ENCODE peak calls at places on chromosomes 2 and 18, in four cellular contexts. One of them, this sample, is unnamed.
A peak's percentile ranks its signal among the peaks of the same experiment; 100 is the strongest.

GRCh38 chr2:235170016-235170415 is 218.2 kb downstream of the SH3BP4 start:
- DNase-seq in H9: no peak
- DNase-seq in neuronal stem cell: no peak
- DNase-seq in IMR-90: peak; percentile 43
- DNase-seq in this sample: no peak

GRCh38 chr18:23498877-23499570 is 4.3 kb upstream of the RMC1 start:
- DNase-seq in H9: peak; percentile 79
- DNase-seq in neuronal stem cell: no peak
- DNase-seq in IMR-90: peak; percentile 74
- DNase-seq in this sample: peak; percentile 85

GRCh38 chr2:141946016-141946415 is 184.8 kb downstream of the LRP1B start:
- DNase-seq in H9: no peak
- DNase-seq in neuronal stem cell: no peak
- DNase-seq in IMR-90: no peak
- DNase-seq in this sample: peak; percentile 57

GRCh38 chr18:57839942-57840381 is 36.8 kb upstream of the ATP8B1 start:
- DNase-seq in H9: no peak
- DNase-seq in neuronal stem cell: no peak
- DNase-seq in IMR-90: peak; percentile 92
- DNase-seq in this sample: no peak

GRCh38 chr2:54638774-54639187 is 84.7 kb upstream of the EML6 start:
- DNase-seq in H9: no peak
- DNase-seq in neuronal stem cell: no peak
- DNase-seq in IMR-90: peak; percentile 29
- DNase-seq in this sample: no peak

GRCh38 chr18:29840101-29840500 is 1202.4 kb downstream of the DSC3 start:
- DNase-seq in H9: no peak
- DNase-seq in neuronal stem cell: no peak
- DNase-seq in IMR-90: peak; percentile 67
- DNase-seq in this sample: peak; percentile 65

GRCh38 chr2:192307530-192307929 is 112.8 kb upstream of the TMEFF2 start:
- DNase-seq in H9: no peak
- DNase-seq in neuronal stem cell: no peak
- DNase-seq in IMR-90: peak; percentile 17
- DNase-seq in this sample: peak; percentile 25

GRCh38 chr18:25831226-25831828 is 259.1 kb downstream of the SS18 start:
- DNase-seq in H9: no peak
- DNase-seq in neuronal stem cell: no peak
- DNase-seq in IMR-90: no peak
- DNase-seq in this sample: no peak

GRCh38 chr18:79848294-79848578 is 50.5 kb downstream of the KCNG2 start:
- DNase-seq in H9: no peak
- DNase-seq in neuronal stem cell: no peak
- DNase-seq in IMR-90: no peak
- DNase-seq in this sample: no peak

GRCh38 chr18:23092121-23092520 is 43.2 kb upstream of the CABLES1 start:
- DNase-seq in H9: no peak
- DNase-seq in neuronal stem cell: no peak
- DNase-seq in IMR-90: no peak
- DNase-seq in this sample: no peak

GRCh38 chr2:24490674-24491625 is at the start of gene NCOA1:
- DNase-seq in H9: peak; percentile 92
- DNase-seq in neuronal stem cell: peak; percentile 76
- DNase-seq in IMR-90: peak; percentile 85
- DNase-seq in this sample: peak; percentile 97

GRCh38 chr18:48819781-48820482 is 130.8 kb downstream of the SMAD7 start:
- DNase-seq in H9: peak; percentile 14
- DNase-seq in neuronal stem cell: no peak
- DNase-seq in IMR-90: no peak
- DNase-seq in this sample: no peak

GRCh38 chr2:77025714-77026113 is 496.5 kb downstream of the LRRTM4 start:
- DNase-seq in H9: no peak
- DNase-seq in neuronal stem cell: no peak
- DNase-seq in IMR-90: no peak
- DNase-seq in this sample: no peak

DNA sequence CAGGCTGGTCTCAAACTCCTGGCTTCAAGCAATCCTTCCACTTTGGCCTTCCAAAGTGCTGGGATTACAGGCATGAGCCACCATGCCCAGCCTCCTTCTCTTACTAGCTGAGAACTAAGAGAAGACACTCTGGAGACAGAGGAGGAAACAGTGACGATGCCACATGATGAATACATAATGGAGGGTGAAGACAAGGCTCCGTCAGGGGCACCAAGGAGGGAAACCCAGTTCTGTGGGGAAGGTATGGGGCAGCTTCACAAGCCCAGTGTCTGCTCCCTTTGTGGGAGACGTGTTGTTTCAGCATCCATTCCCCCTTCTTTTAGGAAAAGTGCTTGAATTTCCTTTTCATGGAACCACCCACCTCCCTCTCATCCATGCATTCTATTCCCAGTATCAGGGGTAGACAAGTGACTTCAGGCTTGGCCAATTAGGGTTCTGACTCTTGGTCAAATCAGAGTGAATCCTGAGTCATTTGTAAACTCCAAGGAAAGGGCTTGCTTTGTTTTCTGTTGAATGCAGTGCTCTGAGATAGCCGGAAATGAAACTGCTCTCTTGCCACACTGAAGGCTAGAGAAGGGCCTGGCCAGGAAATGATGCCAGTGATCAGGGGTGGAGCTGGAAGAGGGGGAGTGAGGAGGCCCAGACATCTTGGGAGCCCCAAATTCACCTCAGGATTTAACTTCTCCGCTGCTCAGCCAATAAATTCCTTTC is 23.7 kb downstream of the TMEM127 start:
- DNase-seq in H9: no peak
- DNase-seq in neuronal stem cell: no peak
- DNase-seq in IMR-90: peak; percentile 86
- DNase-seq in this sample: no peak
- H3K9ac ChIP-seq in H9: no peak overlapping the region
- H3K9ac ChIP-seq in neuronal stem cell: no peak overlapping the region
- H3K9ac ChIP-seq in IMR-90: no peak overlapping the region
- H3K9ac ChIP-seq in this sample: no peak overlapping the region

GRCh38 chr2:60386436-60386835 is 167.0 kb downstream of the BCL11A start:
- DNase-seq in H9: no peak
- DNase-seq in neuronal stem cell: no peak
- DNase-seq in IMR-90: no peak
- DNase-seq in this sample: no peak

GRCh38 chr2:60379684-60380083 is 173.8 kb downstream of the BCL11A start:
- DNase-seq in H9: no peak
- DNase-seq in neuronal stem cell: no peak
- DNase-seq in IMR-90: no peak
- DNase-seq in this sample: no peak

GRCh38 chr2:60380411-60380810 is 173.0 kb downstream of the BCL11A start:
- DNase-seq in H9: no peak
- DNase-seq in neuronal stem cell: no peak
- DNase-seq in IMR-90: no peak
- DNase-seq in this sample: peak; percentile 32

GRCh38 chr2:60385648-60386047 is 167.8 kb downstream of the BCL11A start:
- DNase-seq in H9: no peak
- DNase-seq in neuronal stem cell: no peak
- DNase-seq in IMR-90: no peak
- DNase-seq in this sample: no peak

GRCh38 chr2:60383421-60384117 is 169.9 kb downstream of the BCL11A start:
- DNase-seq in H9: no peak
- DNase-seq in neuronal stem cell: no peak
- DNase-seq in IMR-90: no peak
- DNase-seq in this sample: no peak
- H3K23ac ChIP-seq in H9: no peak overlapping the region
- H3K23ac ChIP-seq in neuronal stem cell: no peak overlapping the region
- H3K23ac ChIP-seq in IMR-90: no peak overlapping the region
- H3K23ac ChIP-seq in this sample: no peak overlapping the region

DNA sequence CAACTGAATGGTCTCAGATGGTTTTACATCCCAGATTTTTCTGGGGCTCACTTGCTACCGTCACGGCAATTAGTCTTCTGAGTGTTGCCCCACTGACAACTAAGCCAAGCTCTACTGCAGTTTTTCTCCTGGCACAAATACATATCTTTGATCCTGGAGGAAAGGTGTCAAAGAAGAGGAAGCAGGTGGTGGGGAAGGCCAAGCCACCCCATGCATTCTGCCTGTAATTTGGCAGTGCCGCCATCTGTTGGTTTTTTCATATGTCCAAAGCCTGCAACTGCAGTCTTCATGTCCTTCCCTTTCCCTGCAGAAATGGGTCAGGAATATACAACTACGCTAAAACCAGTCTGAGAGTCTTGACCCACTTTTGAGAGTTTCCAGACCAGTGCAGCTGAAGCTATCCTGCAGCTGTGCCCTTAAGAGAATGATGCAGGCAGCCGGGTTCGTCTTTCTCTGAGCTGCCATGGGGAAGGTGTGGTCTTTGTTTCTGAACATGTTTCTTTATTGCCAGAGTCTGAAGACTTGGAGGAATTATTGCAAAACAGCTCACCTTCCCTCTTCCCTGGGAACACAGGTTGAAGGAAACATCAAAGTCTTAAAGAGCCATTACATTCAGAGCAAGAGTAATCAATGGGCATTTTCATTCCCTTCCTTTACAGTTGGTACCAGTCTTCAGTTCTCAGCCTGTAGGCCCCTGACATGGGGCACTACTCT is 71.8 kb upstream of the ATL2 start:
- DNase-seq in H9: no peak
- DNase-seq in neuronal stem cell: no peak
- DNase-seq in IMR-90: no peak
- DNase-seq in this sample: no peak
- H3K9ac ChIP-seq in H9: no peak overlapping the region
- H3K9ac ChIP-seq in neuronal stem cell: no peak overlapping the region
- H3K9ac ChIP-seq in IMR-90: no peak overlapping the region
- H3K9ac ChIP-seq in this sample: no peak overlapping the region

GRCh38 chr2:172836386-172837200 is 100.9 kb downstream of the RAPGEF4 start:
- DNase-seq in H9: no peak
- DNase-seq in neuronal stem cell: no peak
- DNase-seq in IMR-90: peak; percentile 84
- DNase-seq in this sample: peak; percentile 90
- H3K23ac ChIP-seq in H9: no peak overlapping the region
- H3K23ac ChIP-seq in neuronal stem cell: no peak overlapping the region
- H3K23ac ChIP-seq in IMR-90: peak overlapping the region; percentile 67
- H3K23ac ChIP-seq in this sample: no peak overlapping the region

DNA sequence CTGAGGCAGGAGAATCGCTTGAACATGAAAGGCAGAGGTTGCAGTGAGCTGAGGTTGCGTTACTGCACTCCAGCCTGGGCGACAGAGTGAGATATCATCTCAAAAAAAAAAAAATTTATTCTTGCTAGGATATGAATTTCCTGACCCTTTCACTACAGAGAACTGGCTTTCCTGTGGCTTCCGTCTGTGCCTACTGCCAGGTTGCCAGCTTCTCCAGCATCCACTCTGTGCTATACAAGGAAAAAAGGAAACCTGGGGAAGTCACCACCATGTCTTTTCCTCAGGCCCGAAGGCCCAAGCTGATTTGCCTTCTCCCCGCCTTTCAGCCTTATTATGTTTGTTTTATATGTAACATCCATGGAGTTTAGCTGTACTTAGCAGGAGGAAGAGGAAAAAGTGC is 122.0 kb upstream of the REV1 start:
- DNase-seq in H9: no peak
- DNase-seq in neuronal stem cell: no peak
- DNase-seq in IMR-90: no peak
- DNase-seq in this sample: no peak
- H3K9ac ChIP-seq in H9: no peak overlapping the region
- H3K9ac ChIP-seq in neuronal stem cell: no peak overlapping the region
- H3K9ac ChIP-seq in IMR-90: no peak overlapping the region
- H3K9ac ChIP-seq in this sample: no peak overlapping the region

GRCh38 chr2:42211291-42211690 is 42.1 kb downstream of the EML4 start:
- DNase-seq in H9: no peak
- DNase-seq in neuronal stem cell: no peak
- DNase-seq in IMR-90: no peak
- DNase-seq in this sample: no peak
- H3K23ac ChIP-seq in H9: no peak overlapping the region
- H3K23ac ChIP-seq in neuronal stem cell: no peak overlapping the region
- H3K23ac ChIP-seq in IMR-90: no peak overlapping the region
- H3K23ac ChIP-seq in this sample: no peak overlapping the region

DNA sequence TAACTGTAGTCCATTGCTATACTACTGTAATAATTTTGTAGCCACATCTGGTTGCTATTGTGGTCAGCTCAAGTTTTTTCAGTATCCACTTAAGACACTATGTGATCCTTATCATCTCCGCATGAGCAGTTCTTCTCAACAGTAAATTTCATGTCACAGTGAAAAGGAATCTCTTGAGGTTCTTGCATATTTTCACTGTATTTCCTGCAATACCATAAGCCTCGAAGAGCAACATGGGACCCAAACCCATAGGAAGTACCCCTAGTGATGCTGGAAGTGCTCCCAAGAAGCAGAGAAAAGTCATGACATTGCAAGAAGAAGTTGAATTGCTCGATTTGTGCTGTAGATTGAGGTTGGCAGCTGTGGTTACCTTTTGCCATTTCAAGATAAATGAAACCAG is 86.8 kb downstream of the LDLRAD4 start:
- DNase-seq in H9: no peak
- DNase-seq in neuronal stem cell: no peak
- DNase-seq in IMR-90: no peak
- DNase-seq in this sample: no peak
- H3K9ac ChIP-seq in H9: no peak overlapping the region
- H3K9ac ChIP-seq in neuronal stem cell: no peak overlapping the region
- H3K9ac ChIP-seq in IMR-90: no peak overlapping the region
- H3K9ac ChIP-seq in this sample: no peak overlapping the region

GRCh38 chr18:3117493-3118192 is 102.1 kb downstream of the MYOM1 start:
- DNase-seq in H9: no peak
- DNase-seq in neuronal stem cell: no peak
- DNase-seq in IMR-90: no peak
- DNase-seq in this sample: no peak
- H3K23ac ChIP-seq in H9: no peak overlapping the region
- H3K23ac ChIP-seq in neuronal stem cell: no peak overlapping the region
- H3K23ac ChIP-seq in IMR-90: no peak overlapping the region
- H3K23ac ChIP-seq in this sample: no peak overlapping the region

GRCh38 chr2:85287721-85288120 is 40.1 kb downstream of the TGOLN2 start:
- DNase-seq in H9: no peak
- DNase-seq in neuronal stem cell: no peak
- DNase-seq in IMR-90: no peak
- DNase-seq in this sample: no peak
- H3K9ac ChIP-seq in H9: no peak overlapping the region
- H3K9ac ChIP-seq in neuronal stem cell: no peak overlapping the region
- H3K9ac ChIP-seq in IMR-90: no peak overlapping the region
- H3K9ac ChIP-seq in this sample: no peak overlapping the region

GRCh38 chr18:12906119-12906518 is 22.1 kb upstream of the PTPN2 start:
- DNase-seq in H9: no peak
- DNase-seq in neuronal stem cell: no peak
- DNase-seq in IMR-90: no peak
- DNase-seq in this sample: no peak

GRCh38 chr18:12906773-12907172 is 22.7 kb upstream of the PTPN2 start:
- DNase-seq in H9: no peak
- DNase-seq in neuronal stem cell: no peak
- DNase-seq in IMR-90: no peak
- DNase-seq in this sample: no peak

GRCh38 chr18:12907258-12907925 is 23.4 kb upstream of the PTPN2 start:
- DNase-seq in H9: no peak
- DNase-seq in neuronal stem cell: no peak
- DNase-seq in IMR-90: peak; percentile 72
- DNase-seq in this sample: no peak

GRCh38 chr18:12908706-12909105 is 24.7 kb upstream of the PTPN2 start:
- DNase-seq in H9: no peak
- DNase-seq in neuronal stem cell: no peak
- DNase-seq in IMR-90: no peak
- DNase-seq in this sample: no peak

GRCh38 chr18:12904012-12904516 is 20.0 kb upstream of the PTPN2 start:
- DNase-seq in H9: no peak
- DNase-seq in neuronal stem cell: no peak
- DNase-seq in IMR-90: no peak
- DNase-seq in this sample: peak; percentile 8
- H3K23ac ChIP-seq in H9: no peak overlapping the region
- H3K23ac ChIP-seq in neuronal stem cell: no peak overlapping the region
- H3K23ac ChIP-seq in IMR-90: no peak overlapping the region
- H3K23ac ChIP-seq in this sample: no peak overlapping the region

This sample was measured in mesendoderm.